ENCODE peak calls at places on chromosomes 11 and 22, in seven cellular contexts. M is A549, U is suprapubic skin, W is K562, N is sigmoid colon, E is transverse colon, R is stomach. S is an unnamed sample. For H3K4me1, the result is how much of the 10 kb centered on the place peaks cover.

GRCh38 chr11:100682247-100682969 is 4.7 kb upstream of the ARHGAP42 start:
- DNase-seq in M (peak), W (no peak), E (no peak), U (no peak), R (no peak), N (no peak), S (no peak)

GRCh38 chr22:33274214-33274828 is 216.1 kb upstream of the SYN3 start:
- DNase-seq in W (peak), M (peak), E (peak), U (no peak), N (no peak), R (no peak), S (peak)

GRCh38 chr11:433111-433510 is 8.7 kb downstream of the ANO9 start:
- DNase-seq in U (no peak), W (no peak), N (no peak), R (no peak), M (no peak), E (peak), S (no peak)

GRCh38 chr22:19903031-19903430 is 38.5 kb upstream of the COMT start:
- DNase-seq in E (no peak), R (no peak), N (no peak), W (no peak), U (no peak), M (no peak), S (no peak)

GRCh38 chr11:69653406-69653960 is 12.5 kb downstream of the CCND1 start:
- DNase-seq in N (no peak), W (no peak), E (no peak), M (no peak), R (no peak), U (peak), S (no peak)

GRCh38 chr11:77322506-77322905 is 21.0 kb upstream of the GDPD4 start:
- DNase-seq in U (no peak), N (no peak), R (no peak), M (no peak), E (no peak), W (no peak), S (no peak)

GRCh38 chr22:49303061-49303735 is 524.5 kb downstream of the BRD1 start:
- DNase-seq in N (no peak), U (peak), E (no peak), W (no peak), M (no peak), R (peak), S (no peak)

GRCh38 chr11:22337571-22338464 is at the start of gene SLC17A6:
- DNase-seq in R (no peak), E (no peak), N (no peak), W (peak), U (no peak), M (peak), S (no peak)

GRCh38 chr11:63834532-63835155 is 4.3 kb upstream of the MARK2 start:
- DNase-seq in R (no peak), M (no peak), E (no peak), W (no peak), U (no peak), N (no peak), S (no peak)

GRCh38 chr22:22045576-22046335 is 63.2 kb upstream of the TOP3B start:
- DNase-seq in U (no peak), M (no peak), E (no peak), R (no peak), N (no peak), W (no peak), S (no peak)

GRCh38 chr22:26589367-26589844 is 526 bp downstream of the TPST2 start:
- DNase-seq in E (peak), M (peak), R (peak), U (no peak), W (no peak), N (no peak), S (no peak)

GRCh38 chr11:70246196-70246595 is 24.3 kb upstream of the PPFIA1 start:
- DNase-seq in M (no peak), E (no peak), N (no peak), R (no peak), U (no peak), W (no peak), S (no peak)

GRCh38 chr22:19193879-19194278 is 15.3 kb upstream of the SLC25A1 start:
- DNase-seq in W (no peak), E (no peak), N (no peak), M (no peak), R (no peak), U (no peak), S (no peak)

GRCh38 chr11:18314794-18315523 is 7.0 kb downstream of the HPS5 start:
- DNase-seq in M (no peak), E (no peak), W (no peak), N (no peak), U (no peak), R (no peak), S (no peak)

GRCh38 chr11:77126861-77127673 is 979 bp upstream of the MYO7A start:
- DNase-seq in R (peak), N (no peak), E (peak), U (no peak), W (peak), M (peak), S (peak)

GRCh38 chr11:75236062-75236461 is 4.5 kb upstream of the TPBGL start:
- DNase-seq in M (no peak), N (no peak), R (peak), W (no peak), E (no peak), U (no peak), S (no peak)

GRCh38 chr11:47254381-47254780 is 3.4 kb upstream of the NR1H3 start:
- DNase-seq in E (peak), W (no peak), M (no peak), R (no peak), U (peak), N (peak), S (no peak)

GRCh38 chr11:115220423-115220822 is 283.8 kb downstream of the CADM1 start:
- DNase-seq in U (no peak), R (no peak), N (no peak), M (no peak), W (no peak), E (no peak), S (no peak)

GRCh38 chr22:30860176-30861105 is 108.1 kb downstream of the MORC2 start:
- DNase-seq in R (peak), E (no peak), W (peak), N (no peak), U (peak), M (no peak), S (no peak)

GRCh38 chr11:104159356-104159755 is 4.6 kb downstream of the PDGFD start:
- DNase-seq in M (no peak), U (no peak), E (no peak), N (no peak), W (no peak), R (no peak), S (no peak)

GRCh38 chr11:31442086-31442485 is 67.3 kb downstream of the IMMP1L start:
- DNase-seq in R (no peak), M (no peak), N (no peak), W (no peak), E (no peak), U (no peak), S (no peak)

GRCh38 chr11:1025410-1026162 is 10.9 kb downstream of the MUC6 start:
- DNase-seq in W (no peak), E (no peak), R (no peak), N (no peak), U (no peak), M (no peak), S (no peak)

GRCh38 chr11:68724293-68724692 is 27.0 kb downstream of the TESMIN start:
- DNase-seq in U (no peak), W (no peak), E (no peak), M (no peak), N (no peak), R (no peak), S (no peak)

GRCh38 chr11:12248330-12248729 is 129.0 kb upstream of the PARVA start:
- DNase-seq in N (peak), M (peak), W (no peak), R (peak), U (no peak), E (peak), S (peak)
- H3K4me1 ChIP-seq in N (half or more), M (under half), W (under half), R (half or more), U (under half), E (under half), S (under half)

GRCh38 chr11:126115820-126116319 is 53.2 kb upstream of the CDON start:
- DNase-seq in E (peak), N (peak), M (peak), U (peak), W (peak), R (peak), S (peak)
- TF ChIP-seq EP300 in E (peak), N (peak), M (no peak), U (no peak), W (no peak), R (peak), S (no peak)

DNA sequence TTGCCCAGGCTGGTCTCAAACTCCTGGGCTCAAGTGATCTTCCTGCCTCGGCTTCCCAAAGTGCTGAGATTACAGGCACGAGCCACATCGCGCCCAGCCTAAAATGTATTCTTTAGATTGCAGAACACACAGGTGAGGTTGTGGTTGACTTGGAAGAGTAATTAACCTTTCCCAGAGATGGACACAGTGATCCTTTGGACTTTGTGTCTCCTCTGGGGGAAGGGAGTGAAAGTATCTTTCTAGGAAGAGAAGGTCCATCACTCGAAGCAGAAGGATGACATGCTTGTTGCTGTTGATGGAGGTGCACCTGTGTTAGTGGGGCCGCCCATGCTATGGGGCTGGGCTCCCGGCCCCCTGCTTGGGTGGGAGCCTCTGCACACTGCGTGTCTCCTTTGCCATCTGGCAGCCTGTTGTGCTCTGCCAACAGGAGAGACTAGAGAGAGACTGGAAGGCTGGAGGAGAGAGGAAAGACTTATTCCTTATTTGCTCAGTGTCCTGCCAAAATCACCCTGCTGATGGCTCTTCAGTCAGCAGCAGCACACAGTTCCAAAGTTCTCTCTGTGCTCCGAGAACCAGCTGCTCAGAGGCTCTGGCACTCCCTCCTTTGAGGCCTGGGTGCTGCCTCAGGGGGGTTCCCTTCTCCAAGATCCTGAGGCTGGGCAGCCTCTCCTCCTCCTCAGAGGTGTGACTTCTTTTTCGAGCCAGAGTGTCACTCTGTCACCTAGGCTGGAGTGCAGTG is 33.1 kb upstream of the CYB5R3 start:
- DNase-seq in R (no peak), U (no peak), W (no peak), N (no peak), M (no peak), E (no peak), S (no peak)
- TF ChIP-seq POLR2A in R (no peak), U (no peak), W (no peak), N (no peak), M (no peak), E (no peak), S (no peak)

GRCh38 chr11:123859731-123860130 is 25.7 kb downstream of the TMEM225 start:
- DNase-seq in E (no peak), M (no peak), W (no peak), R (no peak), U (no peak), N (no peak), S (no peak)
- H3K4me1 ChIP-seq in E (under half), M (under half), W (under half), R (under half), U (under half), N (under half), S (under half)